ENCODE peak calls at places on chromosomes 16 and 17, in six cellular contexts. X, J, B, R, M and P are unnamed samples. For H3K4me1, the result is how much of the 10 kb centered on the place peaks cover.

GRCh38 chr16:66484453-66485213 is 57.5 kb downstream of the BEAN1 start:
- DNase-seq in M (no peak), X (no peak), R (no peak), B (no peak), J (no peak), P (no peak)

GRCh38 chr17:64781394-64781793 is 119.3 kb upstream of the SMURF2 start:
- DNase-seq in M (peak), B (no peak), J (no peak), R (peak), X (peak), P (no peak)

GRCh38 chr17:82025401-82026107 is 2.4 kb downstream of the LRRC45 start:
- DNase-seq in X (no peak), R (no peak), M (no peak), B (no peak), J (no peak), P (no peak)

GRCh38 chr17:79192503-79193500 is 118.2 kb downstream of the ENGASE start:
- DNase-seq in R (no peak), B (no peak), X (no peak), M (no peak), J (no peak), P (no peak)

GRCh38 chr17:34386925-34387550 is 24.0 kb upstream of the CCL1 start:
- DNase-seq in B (no peak), R (no peak), M (no peak), X (no peak), J (peak), P (no peak)

GRCh38 chr17:36085710-36086268 is 4.2 kb downstream of the CCL3 start:
- DNase-seq in R (no peak), X (no peak), J (no peak), B (no peak), M (no peak), P (no peak)

GRCh38 chr16:63008688-63009087 is 972.5 kb upstream of the CDH8 start:
- DNase-seq in R (no peak), M (no peak), B (no peak), J (no peak), X (no peak), P (no peak)

GRCh38 chr16:47033176-47033575 is 59.7 kb upstream of the DNAJA2 start:
- DNase-seq in B (no peak), X (no peak), R (no peak), J (no peak), M (no peak), P (no peak)

GRCh38 chr16:84943620-84944019 is 67.7 kb downstream of the ZDHHC7 start:
- DNase-seq in M (no peak), B (no peak), J (no peak), X (no peak), R (no peak), P (no peak)

GRCh38 chr17:35774499-35774898 is 13.8 kb downstream of the C17orf50 start:
- DNase-seq in J (peak), R (peak), M (peak), B (peak), X (no peak), P (no peak)

GRCh38 chr16:48580925-48581500 is 29.0 kb downstream of the N4BP1 start:
- DNase-seq in X (no peak), B (no peak), J (no peak), R (no peak), M (no peak), P (no peak)

GRCh38 chr17:4476512-4477070 is 22.1 kb upstream of the SPNS2 start:
- DNase-seq in J (no peak), R (peak), B (no peak), M (peak), X (no peak), P (no peak)

GRCh38 chr17:32302860-32303649 is 37.4 kb downstream of the RHBDL3 start:
- DNase-seq in B (no peak), R (no peak), M (no peak), J (no peak), X (no peak), P (no peak)

GRCh38 chr16:747978-748746 is 7.4 kb upstream of the CIAO3 start:
- DNase-seq in J (no peak), X (no peak), R (no peak), M (no peak), B (no peak), P (no peak)

DNA sequence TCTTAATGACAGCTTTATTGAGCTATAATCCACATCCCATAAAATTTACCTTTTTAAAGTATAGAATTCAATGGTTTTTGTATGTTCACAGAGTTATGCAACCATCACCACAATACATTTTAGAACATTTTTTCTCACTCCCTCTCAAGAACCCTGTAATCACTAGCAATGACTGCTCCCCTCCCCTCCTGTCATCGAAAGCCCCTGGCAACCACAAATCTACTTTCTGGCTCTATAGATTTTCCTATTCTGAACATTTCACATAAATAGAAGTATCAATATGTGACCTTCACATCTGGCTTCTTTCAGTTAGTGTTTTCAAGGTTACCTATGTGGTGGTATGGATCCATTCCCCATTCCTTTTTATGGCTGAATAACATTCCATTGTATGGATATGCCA is 755 bp upstream of the CCR7 start:
- DNase-seq in J (no peak), X (no peak), R (no peak), M (no peak), B (no peak), P (no peak)
- H3K4me1 ChIP-seq in J (under half), X (half or more), R (under half), M (under half), B (under half), P (under half)

GRCh38 chr16:28590384-28591340 is 6.2 kb downstream of the SULT1A2 start:
- DNase-seq in X (no peak), R (no peak), B (no peak), M (no peak), J (no peak), P (no peak)
- H3K4me1 ChIP-seq in X (under half), R (under half), B (under half), M (under half), J (under half), P (under half)

DNA sequence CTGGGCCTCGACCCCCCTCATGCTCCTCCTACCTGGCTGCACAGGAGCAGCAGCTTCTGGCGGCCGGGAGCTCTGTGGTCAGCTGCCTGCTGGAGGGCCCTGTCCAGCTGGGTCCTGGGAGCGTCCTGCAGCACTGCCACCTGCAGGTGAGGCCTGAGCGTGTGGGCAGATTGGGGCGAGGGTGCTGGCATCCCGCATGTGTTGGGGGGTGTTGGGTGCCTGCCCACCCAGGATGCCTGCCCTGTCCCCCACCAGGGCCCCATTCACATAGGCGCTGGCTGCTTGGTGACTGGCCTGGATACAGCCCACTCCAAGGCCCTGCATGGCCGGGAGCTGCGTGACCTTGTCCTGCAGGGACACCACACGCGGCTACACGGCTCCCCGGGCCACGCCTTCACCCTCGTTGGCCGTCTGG is 16.5 kb downstream of the FCSK start:
- DNase-seq in J (no peak), B (peak), X (no peak), R (no peak), M (peak), P (no peak)
- H3K4me1 ChIP-seq in J (under half), B (under half), X (under half), R (under half), M (under half), P (under half)

GRCh38 chr17:40315678-40316570 is 6.9 kb downstream of the RARA start:
- DNase-seq in R (peak), M (no peak), X (no peak), J (no peak), B (no peak), P (no peak)

GRCh38 chr17:40317345-40317873 is 8.4 kb downstream of the RARA start:
- DNase-seq in R (peak), M (peak), B (peak), X (no peak), J (no peak), P (no peak)

GRCh38 chr17:40317880-40318834 is 9.2 kb downstream of the RARA start:
- DNase-seq in J (peak), M (peak), B (peak), R (peak), X (peak), P (peak)

GRCh38 chr17:40315206-40315605 is 6.2 kb downstream of the RARA start:
- DNase-seq in M (no peak), J (no peak), B (no peak), R (no peak), X (no peak), P (no peak)

GRCh38 chr17:40316571-40317344 is 7.8 kb downstream of the RARA start:
- DNase-seq in J (no peak), B (peak), R (peak), X (no peak), M (peak), P (peak)
- H3K4me1 ChIP-seq in J (half or more), B (half or more), R (under half), X (half or more), M (half or more), P (half or more)

DNA sequence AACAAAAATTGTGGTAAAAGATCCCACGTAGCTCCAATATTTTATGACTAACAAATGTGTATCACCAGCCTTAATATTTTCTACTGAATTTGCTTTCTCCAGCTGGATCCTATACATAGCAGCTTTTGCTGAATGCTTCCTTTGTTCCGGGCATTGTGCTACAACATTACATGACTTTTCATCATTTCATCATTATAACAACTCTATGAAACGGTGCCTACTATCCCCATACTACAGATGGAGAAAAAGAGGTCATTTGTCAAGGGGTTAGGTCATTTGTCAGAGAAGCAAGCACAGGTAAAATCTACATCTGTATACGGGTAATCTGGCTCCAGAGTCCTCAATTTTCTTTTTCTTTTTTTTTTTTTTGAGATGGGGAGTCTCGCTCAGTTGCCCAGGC is 74.3 kb downstream of the KANSL1 start:
- DNase-seq in B (no peak), J (no peak), M (no peak), X (no peak), R (no peak), P (no peak)
- H3K4me1 ChIP-seq in B (under half), J (half or more), M (under half), X (under half), R (under half), P (under half)

GRCh38 chr16:88761830-88762229 is 23.2 kb downstream of the PIEZO1 start:
- DNase-seq in M (peak), R (peak), B (no peak), J (no peak), X (no peak), P (no peak)
- H3K4me1 ChIP-seq in M (under half), R (under half), B (under half), J (under half), X (half or more), P (under half)

GRCh38 chr16:88524973-88525662 is 45.1 kb upstream of the ZC3H18 start:
- DNase-seq in M (no peak), R (no peak), J (no peak), B (no peak), X (no peak), P (no peak)
- H3K4me1 ChIP-seq in M (under half), R (under half), J (under half), B (under half), X (under half), P (under half)

GRCh38 chr16:29818082-29818481 is 2.1 kb downstream of the PAGR1 start:
- DNase-seq in B (no peak), X (no peak), M (no peak), J (no peak), R (no peak), P (no peak)
- H3K4me1 ChIP-seq in B (under half), X (half or more), M (under half), J (under half), R (under half), P (under half)